ENCODE peak calls at places on chromosomes 2 and 18, in six cellular contexts. C, T, V, B, H and N are unnamed samples.

GRCh38 chr2:199485732-199486335 is 28.1 kb upstream of the SATB2 start:
- DNase-seq in C (peak), T (peak), B (peak), V (peak), H (no peak), N (peak)

GRCh38 chr2:20187331-20187730 is 37.6 kb downstream of the SDC1 start:
- DNase-seq in C (no peak), B (no peak), T (no peak), H (no peak), V (no peak), N (no peak)

GRCh38 chr18:47899107-47899840 is 31.2 kb downstream of the SMAD2 start:
- DNase-seq in B (no peak), C (no peak), T (peak), V (no peak), H (no peak), N (no peak)

GRCh38 chr2:151638188-151638933 is 95.9 kb downstream of the NEB start:
- DNase-seq in T (no peak), B (peak), C (no peak), H (no peak), V (no peak), N (peak)

GRCh38 chr2:164954186-164954585 is 1.1 kb downstream of the SLC38A11 start:
- DNase-seq in H (no peak), C (no peak), B (no peak), V (no peak), T (no peak), N (no peak)

GRCh38 chr2:5495616-5496015 is 196.6 kb upstream of the SOX11 start:
- DNase-seq in B (no peak), T (no peak), C (no peak), H (no peak), V (no peak), N (no peak)

GRCh38 chr2:230796280-230796862 is 68.4 kb upstream of the ITM2C start:
- DNase-seq in B (no peak), V (no peak), T (peak), C (no peak), H (no peak), N (no peak)

GRCh38 chr2:195659114-195659513 is 2.1 kb downstream of the SLC39A10 start:
- DNase-seq in V (no peak), C (no peak), B (no peak), T (peak), H (no peak), N (no peak)

GRCh38 chr2:231017250-231017636 is 20.1 kb upstream of the C2orf72 start:
- DNase-seq in T (no peak), C (no peak), H (no peak), B (no peak), V (no peak), N (no peak)

GRCh38 chr2:96318723-96319122 is 6.4 kb upstream of the ITPRIPL1 start:
- DNase-seq in C (no peak), T (no peak), V (no peak), H (no peak), B (no peak), N (no peak)

GRCh38 chr2:216316743-216317142 is 55.5 kb downstream of the MARCHF4 start:
- DNase-seq in C (no peak), B (peak), H (no peak), T (peak), V (no peak), N (no peak)

GRCh38 chr2:66521459-66521858 is 86.5 kb downstream of the MEIS1 start:
- DNase-seq in V (no peak), T (no peak), B (no peak), H (no peak), C (peak), N (peak)